ENCODE peak calls at places on chromosome 3, in eight cellular contexts. I is aorta, K is heart right ventricle, Z is A549, D is kidney, Y is tibial nerve, P is right cardiac atrium, E is tibial artery. X is an unnamed sample.
A peak's percentile ranks its signal among the peaks of the same experiment; 100 is the strongest.

GRCh38 chr3:195512798-195513345 is 30.3 kb downstream of the PPP1R2 start:
- DNase-seq in K (no peak), E (no peak), P (no peak), D (no peak), Y (no peak), Z (no peak), I (no peak), X (no peak)

GRCh38 chr3:78517932-78518331 is 1249.9 kb downstream of the ROBO1 start:
- DNase-seq in Z (no peak), D (no peak), P (no peak), I (no peak), E (no peak), K (no peak), Y (no peak), X (no peak)

GRCh38 chr3:69271098-69271497 is 114.8 kb downstream of the FRMD4B start:
- DNase-seq in K (no peak), Z (no peak), I (no peak), D (no peak), Y (no peak), P (no peak), E (no peak), X (peak; percentile 53)

GRCh38 chr3:56974242-56974945 is 86.1 kb upstream of the SPATA12 start:
- DNase-seq in K (no peak), Y (no peak), I (no peak), Z (no peak), P (no peak), D (no peak), E (no peak), X (no peak)

GRCh38 chr3:133930341-133930933 is 34.8 kb upstream of the RAB6B start:
- DNase-seq in Y (no peak), I (no peak), K (no peak), E (no peak), Z (peak; percentile 58), D (no peak), P (no peak), X (peak; percentile 42)

GRCh38 chr3:183149915-183150825 is 12.4 kb downstream of the LAMP3 start:
- DNase-seq in Z (no peak), P (no peak), E (no peak), K (no peak), I (no peak), Y (no peak), D (no peak), X (no peak)

GRCh38 chr3:190338717-190339116 is 16.5 kb upstream of the CLDN1 start:
- DNase-seq in E (no peak), Z (peak; percentile 53), I (no peak), P (no peak), D (no peak), Y (no peak), K (no peak), X (no peak)

GRCh38 chr3:36923523-36923943 is 21.3 kb downstream of the TRANK1 start:
- DNase-seq in P (no peak), Z (peak; percentile 24), K (no peak), Y (no peak), D (no peak), I (no peak), E (no peak), X (no peak)

GRCh38 chr3:184715943-184716651 is 4.2 kb upstream of the MAGEF1 start:
- DNase-seq in K (no peak), Z (no peak), D (no peak), P (no peak), I (no peak), E (no peak), Y (no peak), X (no peak)

GRCh38 chr3:173690542-173690941 is 293.0 kb downstream of the NLGN1 start:
- DNase-seq in K (no peak), I (no peak), Z (no peak), D (no peak), E (no peak), Y (no peak), P (no peak), X (no peak)

GRCh38 chr3:161042023-161042501 is 63.1 kb downstream of the B3GALNT1 start:
- DNase-seq in E (no peak), I (no peak), Z (peak; percentile 3), K (no peak), D (no peak), P (no peak), Y (no peak), X (no peak)

GRCh38 chr3:124157000-124157712 is 165.2 kb upstream of the ROPN1 start:
- DNase-seq in Z (no peak), P (no peak), D (no peak), E (no peak), Y (no peak), K (no peak), I (no peak), X (no peak)

GRCh38 chr3:48123346-48123745 is 64.9 kb downstream of the CDC25A start:
- DNase-seq in E (no peak), Z (no peak), D (no peak), P (no peak), K (no peak), I (no peak), Y (no peak), X (no peak)

GRCh38 chr3:129336093-129336706 is 57.5 kb downstream of the HMCES start:
- DNase-seq in K (no peak), Y (no peak), P (no peak), I (no peak), Z (no peak), E (no peak), D (peak; percentile 43), X (no peak)

GRCh38 chr3:22421589-22421988 is 670.6 kb upstream of the ZNF385D start:
- DNase-seq in E (no peak), Y (no peak), D (no peak), K (no peak), Z (no peak), P (no peak), I (no peak), X (no peak)

GRCh38 chr3:184391266-184391665 is 11.4 kb downstream of the CHRD start:
- DNase-seq in Z (no peak), K (no peak), E (no peak), P (no peak), I (peak; percentile 43), D (no peak), Y (no peak), X (no peak)

GRCh38 chr3:171867976-171868375 is 24.8 kb downstream of the TMEM212 start:
- DNase-seq in P (no peak), K (no peak), I (no peak), Z (peak; percentile 52), D (no peak), E (no peak), Y (no peak), X (no peak)

GRCh38 chr3:173893835-173894234 is 496.3 kb downstream of the NLGN1 start:
- DNase-seq in Z (no peak), I (no peak), K (no peak), D (no peak), P (no peak), Y (no peak), E (no peak), X (no peak)

GRCh38 chr3:107641572-107642307 is 119.0 kb downstream of the BBX start:
- DNase-seq in Y (no peak), K (no peak), P (no peak), E (no peak), I (no peak), Z (no peak), D (no peak), X (no peak)

GRCh38 chr3:188271226-188271894 is 117.4 kb downstream of the LPP start:
- DNase-seq in Z (no peak), E (no peak), Y (no peak), I (no peak), D (no peak), K (no peak), P (no peak), X (no peak)

DNA sequence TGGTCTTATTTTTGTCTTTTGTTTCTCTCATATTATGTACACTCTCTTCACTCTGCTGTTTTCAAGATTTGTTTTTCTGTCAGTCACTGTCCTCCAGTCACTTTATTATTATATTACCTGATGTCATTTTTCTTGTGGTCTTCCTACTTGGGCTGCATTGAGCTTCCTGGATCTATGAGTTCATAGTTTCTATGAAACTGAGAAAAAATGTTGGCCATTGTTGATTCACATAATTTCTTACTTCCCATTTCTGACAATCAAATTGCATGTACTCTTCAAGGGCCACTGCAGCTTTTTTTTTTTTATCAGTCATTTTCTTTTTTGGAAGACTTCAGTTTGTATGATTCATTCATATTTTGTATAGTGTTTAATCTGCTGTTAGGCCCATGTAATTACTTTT is 1180.6 kb upstream of the GBE1 start:
- DNase-seq in K (no peak), I (no peak), Z (no peak), E (no peak), D (no peak), P (no peak), Y (no peak), X (no peak)
- H3K9me3 ChIP-seq in K (peaks cover 56% of the 10 kb centered on the region), I (no peaks in the 10 kb centered on the region), Z (no peaks in the 10 kb centered on the region), E (no peaks in the 10 kb centered on the region), D (no peaks in the 10 kb centered on the region), P (no peaks in the 10 kb centered on the region), Y (peaks cover 25% of the 10 kb centered on the region), X (no peaks in the 10 kb centered on the region)

GRCh38 chr3:30620402-30621360 is 14.3 kb downstream of the TGFBR2 start:
- DNase-seq in D (no peak), K (no peak), E (no peak), Y (no peak), P (no peak), I (no peak), Z (no peak), X (no peak)
- H3K4me1 ChIP-seq in D (peaks cover 7% of the 10 kb centered on the region), K (peaks cover 96% of the 10 kb centered on the region), E (peaks cover 97% of the 10 kb centered on the region), Y (peaks cover 82% of the 10 kb centered on the region), P (peaks cover 15% of the 10 kb centered on the region), I (no peaks in the 10 kb centered on the region), Z (peaks cover 88% of the 10 kb centered on the region), X (no peaks in the 10 kb centered on the region)

DNA sequence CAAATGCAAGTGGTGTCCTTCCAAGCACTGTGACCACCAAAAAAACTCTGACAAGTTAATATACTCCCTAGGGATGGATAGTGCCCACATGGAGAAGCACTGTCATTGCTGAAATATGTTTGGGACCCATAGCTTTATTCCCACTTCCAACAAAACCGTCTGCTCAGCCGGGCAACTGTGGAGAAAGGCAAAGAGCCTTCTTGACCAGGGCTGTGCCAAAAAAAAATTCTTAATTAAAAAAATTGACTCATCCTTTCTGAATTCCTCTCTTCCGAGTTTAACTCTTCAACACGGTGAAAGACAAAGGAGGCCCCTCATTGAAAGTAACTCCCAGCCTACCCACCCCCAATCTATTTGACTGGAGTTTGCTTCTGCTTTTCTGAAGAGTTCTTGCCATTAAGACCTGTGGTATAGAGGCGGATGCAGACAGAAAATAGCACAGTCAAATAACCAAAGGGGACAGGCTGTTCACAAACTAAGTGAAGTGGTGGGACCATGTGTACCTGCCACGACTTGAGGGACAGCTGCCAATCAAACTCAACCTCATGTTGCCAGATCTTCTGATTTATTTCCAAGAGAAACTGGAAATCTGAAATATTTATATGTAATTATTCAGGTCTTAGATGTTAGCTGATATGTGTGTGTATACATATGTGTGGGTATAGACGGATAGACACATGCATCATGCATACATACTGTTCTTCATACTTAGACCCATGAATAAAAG is 135.4 kb upstream of the PFN2 start:
- DNase-seq in D (no peak), E (no peak), P (no peak), I (no peak), Z (no peak), K (no peak), Y (no peak), X (no peak)
- H3K27ac ChIP-seq in D (no peak overlapping the region), E (peak overlapping the region; percentile 5), P (no peak overlapping the region), I (no peak overlapping the region), Z (no peak overlapping the region), K (no peak overlapping the region), Y (no peak overlapping the region), X (no peak overlapping the region)

GRCh38 chr3:93924491-93924890 is 49.2 kb downstream of the PROS1 start:
- DNase-seq in D (no peak), I (no peak), K (no peak), Y (no peak), E (no peak), Z (no peak), P (no peak), X (no peak)
- H3K9me3 ChIP-seq in D (no peaks in the 10 kb centered on the region), I (no peaks in the 10 kb centered on the region), K (no peaks in the 10 kb centered on the region), Y (no peaks in the 10 kb centered on the region), E (no peaks in the 10 kb centered on the region), Z (no peaks in the 10 kb centered on the region), P (no peaks in the 10 kb centered on the region), X (no peaks in the 10 kb centered on the region)